ENCODE peak calls at places on chromosomes 16 and 17, in ten cellular contexts. H is WTC11; D is GM13976; W is A172; X is effector memory CD8-positive, alpha-beta T cell; T is activated CD8-positive, alpha-beta T cell treated with anti-CD3 and anti-CD28 coated beads for 36 hours; R is RKO; A is HFFc6; C is small intestine; O is left colon. B is an unnamed sample.

GRCh38 chr17:67514998-67515397 is 137.9 kb downstream of the PITPNC1 start:
- DNase-seq in H (no peak), D (peak), W (no peak), X (no peak), T (no peak), R (no peak), A (no peak), C (peak), O (no peak), B (no peak)

GRCh38 chr16:28982949-28983348 is 1.9 kb upstream of the LAT start:
- DNase-seq in H (no peak), D (no peak), W (no peak), X (no peak), T (no peak), R (no peak), A (no peak), C (no peak), O (no peak), B (no peak)

GRCh38 chr16:3861808-3862451 is 18.6 kb downstream of the CREBBP start:
- DNase-seq in H (no peak), D (no peak), W (peak), X (no peak), T (peak), R (no peak), A (no peak), C (no peak), O (no peak), B (peak)

GRCh38 chr16:78957328-78958100 is 643.0 kb downstream of the MAF start:
- DNase-seq in H (no peak), D (no peak), W (no peak), X (no peak), T (no peak), R (no peak), A (no peak), C (no peak), O (no peak), B (no peak)

GRCh38 chr17:79000396-79001189 is 9.0 kb downstream of the CANT1 start:
- DNase-seq in H (no peak), D (peak), W (no peak), X (no peak), T (no peak), R (no peak), A (no peak), C (no peak), O (peak), B (no peak)

GRCh38 chr16:1338119-1338730 is 4.8 kb downstream of the BAIAP3 start:
- DNase-seq in H (peak), D (no peak), W (no peak), X (no peak), T (peak), R (no peak), A (no peak), C (peak), O (peak), B (no peak)

GRCh38 chr16:10576390-10577304 is 3.8 kb downstream of the EMP2 start:
- DNase-seq in H (no peak), D (no peak), W (no peak), X (no peak), T (no peak), R (no peak), A (no peak), C (no peak), O (no peak), B (no peak)

GRCh38 chr16:71569621-71570020 is 7.3 kb downstream of the TAT start:
- DNase-seq in H (no peak), D (no peak), W (no peak), X (no peak), T (no peak), R (no peak), A (no peak), C (peak), O (peak), B (no peak)

GRCh38 chr17:7285679-7286078 is 4.2 kb downstream of the SLC2A4 start:
- DNase-seq in H (no peak), D (no peak), W (no peak), X (no peak), T (no peak), R (no peak), A (no peak), C (no peak), O (no peak), B (no peak)

GRCh38 chr16:59192551-59193199 is 458.6 kb upstream of the GOT2 start:
- DNase-seq in H (peak), D (peak), W (no peak), X (no peak), T (peak), R (peak), A (peak), C (no peak), O (no peak), B (peak)

B was measured in Caki2.